ENCODE peak calls at places on chromosome 9, in seven cellular contexts. Z is stomach; A is astrocyte; P is tibial artery; F is naive thymus-derived CD4-positive, alpha-beta T cell; X is ovary; D is pancreas. L is an unnamed sample.

GRCh38 chr9:129225201-129225778 is 47.2 kb upstream of the IER5L start:
- DNase-seq in Z (no peak), A (no peak), P (no peak), F (no peak), X (no peak), D (peak; percentile 14), L (no peak)

GRCh38 chr9:33946779-33947535 is 101.7 kb downstream of the UBAP2 start:
- DNase-seq in Z (no peak), A (peak; percentile 98), P (no peak), F (no peak), X (no peak), D (no peak), L (no peak)

GRCh38 chr9:136564379-136564988 is 18.6 kb upstream of the NOTCH1 start:
- DNase-seq in Z (peak; percentile 40), A (peak; percentile 68), P (peak; percentile 88), F (no peak), X (no peak), D (peak; percentile 67), L (peak; percentile 89)

GRCh38 chr9:114552716-114553115 is 34.9 kb upstream of the ATP6V1G1 start:
- DNase-seq in Z (no peak), A (peak; percentile 13), P (no peak), F (no peak), X (no peak), D (no peak), L (no peak)

GRCh38 chr9:133693116-133693515 is 45.0 kb downstream of the SARDH start:
- DNase-seq in Z (no peak), A (no peak), P (no peak), F (no peak), X (no peak), D (peak; percentile 24), L (no peak)

GRCh38 chr9:19229725-19230355 is 653 bp upstream of the DENND4C start:
- DNase-seq in Z (no peak), A (peak; percentile 45), P (no peak), F (peak; percentile 69), X (no peak), D (peak; percentile 82), L (peak; percentile 93)

GRCh38 chr9:123997665-123998277 is 13.8 kb upstream of the LHX2 start:
- DNase-seq in Z (no peak), A (no peak), P (peak; percentile 51), F (no peak), X (no peak), D (no peak), L (peak; percentile 61)

GRCh38 chr9:125332527-125332926 is 70.9 kb downstream of the GAPVD1 start:
- DNase-seq in Z (no peak), A (no peak), P (no peak), F (no peak), X (no peak), D (no peak), L (no peak)

DNA sequence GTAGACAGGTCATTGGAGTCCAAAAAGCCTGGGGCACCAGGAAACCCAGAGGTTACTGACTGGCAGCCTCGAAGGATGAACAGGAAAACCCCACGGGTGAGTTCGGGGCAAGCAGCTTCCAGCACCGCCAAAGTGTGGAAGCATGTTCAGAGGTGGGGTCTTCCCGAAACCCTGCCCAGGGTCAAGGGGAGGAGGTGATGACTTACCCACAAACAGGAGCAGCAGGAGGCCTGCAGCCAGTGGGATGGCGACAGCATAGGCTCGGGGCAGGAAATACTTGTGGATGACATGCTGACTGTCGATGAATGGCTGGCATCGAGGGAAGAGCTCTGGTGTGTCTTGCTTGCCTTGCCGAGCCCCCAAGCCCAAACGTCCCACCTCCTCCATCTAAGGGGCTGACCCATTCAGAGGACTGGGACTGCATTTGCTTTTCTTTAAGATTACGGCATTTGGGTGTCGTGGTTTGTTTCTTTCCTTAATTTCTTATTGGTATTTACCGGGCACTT is 1.3 kb downstream of the DPM2 start:
- DNase-seq in Z (no peak), A (no peak), P (no peak), F (no peak), X (no peak), D (peak; percentile 32), L (no peak)
- H3K4me3 ChIP-seq in Z (peak overlapping the region; percentile 79), A (peak overlapping the region; percentile 85), P (peak overlapping the region; percentile 90), F (peak overlapping the region; percentile 88), X (no peak overlapping the region), D (peak overlapping the region; percentile 60), L (peak overlapping the region; percentile 87)

DNA sequence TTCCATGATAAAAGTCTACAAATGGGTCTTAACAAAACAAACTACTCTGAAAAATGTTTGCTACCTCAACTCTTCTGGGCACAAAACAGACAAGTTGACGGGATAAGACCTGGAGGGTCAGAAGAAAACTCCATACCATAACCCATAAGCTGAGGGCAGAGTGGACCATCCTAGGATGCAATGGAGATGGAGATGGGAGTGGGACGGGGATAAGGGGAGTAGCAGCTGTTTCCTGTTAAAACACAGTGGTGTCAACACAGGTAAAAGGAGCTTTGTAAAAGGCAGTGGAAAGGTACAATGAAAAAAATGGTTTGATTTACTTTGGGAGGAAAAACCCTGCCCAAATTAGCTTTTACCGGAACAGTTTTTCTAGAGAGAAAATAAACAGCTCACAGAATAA is 41.6 kb downstream of the CEMIP2 start:
- DNase-seq in Z (no peak), A (no peak), P (no peak), F (no peak), X (no peak), D (no peak), L (no peak)
- H3K36me3 ChIP-seq in Z (peaks cover 34% of the 10 kb centered on the region), A (peaks cover 32% of the 10 kb centered on the region), P (peaks cover 46% of the 10 kb centered on the region), F (peaks cover 40% of the 10 kb centered on the region), X (no peaks in the 10 kb centered on the region), D (no peaks in the 10 kb centered on the region), L (peaks cover 59% of the 10 kb centered on the region)

GRCh38 chr9:4810565-4810964 is 17.8 kb downstream of the RCL1 start:
- DNase-seq in Z (no peak), A (no peak), P (no peak), F (no peak), X (no peak), D (no peak), L (no peak)

GRCh38 chr9:4803670-4804530 is 11.2 kb downstream of the RCL1 start:
- DNase-seq in Z (no peak), A (no peak), P (no peak), F (no peak), X (no peak), D (peak; percentile 63), L (no peak)

GRCh38 chr9:4804531-4805016 is 11.8 kb downstream of the RCL1 start:
- DNase-seq in Z (no peak), A (no peak), P (no peak), F (no peak), X (no peak), D (no peak), L (peak; percentile 78)

GRCh38 chr9:4801156-4801555 is 8.4 kb downstream of the RCL1 start:
- DNase-seq in Z (no peak), A (no peak), P (no peak), F (no peak), X (no peak), D (no peak), L (no peak)

DNA sequence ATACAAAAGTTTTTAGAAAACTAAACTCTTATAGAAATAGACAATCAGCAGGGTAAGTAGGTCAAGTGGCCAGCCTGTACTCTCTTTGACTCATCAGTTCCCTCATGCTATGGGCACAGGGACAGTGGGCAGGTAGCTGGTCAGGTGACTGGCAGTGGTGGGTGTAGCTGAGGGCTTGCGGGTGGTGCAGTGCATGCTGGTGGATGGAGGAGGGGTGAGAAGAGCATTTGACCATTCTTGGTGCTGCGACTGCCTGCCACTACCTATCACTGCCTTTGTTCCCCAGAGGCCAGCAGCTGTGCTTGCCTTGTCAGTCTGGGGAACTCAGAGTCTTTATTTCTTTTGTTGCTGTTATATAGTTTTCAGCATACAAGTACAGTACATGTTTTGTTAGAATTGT is 12.8 kb downstream of the RCL1 start:
- DNase-seq in Z (no peak), A (no peak), P (no peak), F (no peak), X (no peak), D (no peak), L (no peak)
- H3K27ac ChIP-seq in Z (no peak overlapping the region), A (no peak overlapping the region), P (peak overlapping the region; percentile 69), F (no peak overlapping the region), X (no peak overlapping the region), D (no peak overlapping the region), L (no peak overlapping the region)

DNA sequence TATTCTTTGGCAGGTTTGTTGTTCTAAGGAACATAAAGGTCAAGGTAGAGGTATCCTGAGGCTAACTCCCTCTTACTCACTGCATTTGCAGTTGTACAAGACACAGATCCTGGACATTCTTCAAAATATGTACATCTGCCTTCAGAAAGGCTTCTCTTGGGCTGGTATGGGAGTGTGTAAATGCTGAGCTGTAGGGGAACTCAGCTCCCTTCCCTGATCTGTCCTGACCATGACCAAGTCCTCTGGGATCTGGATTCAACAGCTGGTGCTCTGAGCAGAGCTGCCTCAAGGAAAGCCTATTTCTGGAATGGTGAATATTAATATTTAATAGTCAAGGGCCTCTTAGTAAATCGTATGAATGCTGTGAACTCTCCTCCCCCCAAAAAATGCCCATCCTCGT is 117.4 kb downstream of the PRKACG start:
- DNase-seq in Z (no peak), A (no peak), P (no peak), F (no peak), X (no peak), D (no peak), L (no peak)
- H3K4me3 ChIP-seq in Z (no peak overlapping the region), A (no peak overlapping the region), P (no peak overlapping the region), F (peak overlapping the region; percentile 15), X (no peak overlapping the region), D (no peak overlapping the region), L (no peak overlapping the region)

GRCh38 chr9:127809562-127810377 is 7.1 kb downstream of the FPGS start:
- DNase-seq in Z (peak; percentile 69), A (no peak), P (no peak), F (no peak), X (peak; percentile 53), D (peak; percentile 80), L (no peak)

GRCh38 chr9:127808347-127809001 is 5.8 kb downstream of the FPGS start:
- DNase-seq in Z (no peak), A (no peak), P (no peak), F (no peak), X (peak; percentile 51), D (no peak), L (no peak)

GRCh38 chr9:127806871-127807270 is 4.2 kb downstream of the FPGS start:
- DNase-seq in Z (no peak), A (no peak), P (no peak), F (no peak), X (peak; percentile 29), D (peak; percentile 49), L (peak; percentile 60)

GRCh38 chr9:127810378-127811187 is 7.9 kb downstream of the FPGS start:
- DNase-seq in Z (no peak), A (no peak), P (no peak), F (no peak), X (no peak), D (no peak), L (no peak)

DNA sequence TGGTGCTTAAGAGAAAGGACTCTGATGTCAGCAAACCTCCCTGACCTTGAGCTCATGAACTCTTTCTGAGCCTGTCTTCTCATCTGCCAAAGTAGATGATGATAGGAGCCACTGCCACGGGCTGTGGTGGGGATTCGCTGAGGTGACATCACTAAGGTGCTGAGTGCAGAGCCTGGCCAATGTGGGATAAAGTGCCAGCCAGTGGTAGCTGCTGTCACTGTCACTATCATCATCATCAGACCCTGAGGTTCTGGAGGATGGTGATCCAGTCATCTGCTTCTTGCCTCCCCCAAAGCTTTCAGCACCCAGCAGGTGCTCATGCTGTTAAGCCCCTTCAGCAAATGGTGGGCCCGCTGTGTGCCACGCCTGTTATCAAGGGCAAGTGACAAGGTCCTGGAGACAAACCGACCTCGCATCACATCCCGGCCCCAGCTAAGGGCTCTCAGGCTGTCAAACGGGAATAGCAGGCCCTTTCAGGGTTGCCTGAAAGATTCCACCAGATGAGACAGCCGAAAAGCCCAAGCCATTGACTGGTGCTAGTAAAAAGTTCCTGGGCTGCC is 6.4 kb downstream of the FPGS start:
- DNase-seq in Z (no peak), A (no peak), P (no peak), F (no peak), X (peak; percentile 32), D (no peak), L (no peak)
- H3K36me3 ChIP-seq in Z (peaks cover 63% of the 10 kb centered on the region), A (peaks cover 11% of the 10 kb centered on the region), P (peaks cover 82% of the 10 kb centered on the region), F (no peaks in the 10 kb centered on the region), X (no peaks in the 10 kb centered on the region), D (peaks cover 5% of the 10 kb centered on the region), L (peaks cover 74% of the 10 kb centered on the region)